ENCODE peak calls at places on chromosomes 6 and 20, in eight cellular contexts. J, G, S, F, H, K, P and E are unnamed samples.

GRCh38 chr20:23145281-23145700 is 59.2 kb upstream of the CD93 start:
- DNase-seq in J (no peak), G (peak), S (peak), F (no peak), H (no peak), K (no peak), P (no peak), E (no peak)

GRCh38 chr6:134707342-134707982 is 242.4 kb downstream of the ALDH8A1 start:
- DNase-seq in J (no peak), G (peak), S (no peak), F (no peak), H (no peak), K (no peak), P (no peak), E (no peak)

GRCh38 chr20:32537657-32538525 is 47.2 kb downstream of the NOL4L start:
- DNase-seq in J (no peak), G (no peak), S (no peak), F (peak), H (no peak), K (no peak), P (no peak), E (no peak)

GRCh38 chr20:21322921-21323321 is 19.8 kb downstream of the XRN2 start:
- DNase-seq in J (no peak), G (no peak), S (no peak), F (no peak), H (no peak), K (no peak), P (no peak), E (peak)

GRCh38 chr20:47727909-47728361 is 57.3 kb downstream of the SULF2 start:
- DNase-seq in J (no peak), G (no peak), S (no peak), F (no peak), H (no peak), K (peak), P (no peak), E (no peak)

GRCh38 chr6:101312652-101313051 is 80.9 kb upstream of the GRIK2 start:
- DNase-seq in J (no peak), G (no peak), S (no peak), F (no peak), H (no peak), K (no peak), P (no peak), E (no peak)

GRCh38 chr6:83958250-83958685 is 75.3 kb upstream of the MRAP2 start:
- DNase-seq in J (no peak), G (no peak), S (no peak), F (no peak), H (no peak), K (no peak), P (no peak), E (no peak)

GRCh38 chr20:18922898-18923297 is 109.3 kb downstream of the SCP2D1 start:
- DNase-seq in J (no peak), G (no peak), S (no peak), F (no peak), H (no peak), K (no peak), P (no peak), E (no peak)

GRCh38 chr20:64254571-64255360 is 782 bp upstream of the PCMTD2 start:
- DNase-seq in J (no peak), G (peak), S (no peak), F (no peak), H (no peak), K (no peak), P (no peak), E (no peak)

GRCh38 chr20:35601021-35601973 is 14.3 kb upstream of the SPAG4 start:
- DNase-seq in J (peak), G (no peak), S (peak), F (peak), H (peak), K (peak), P (no peak), E (peak)
- TF ChIP-seq CTCF in J (peak), G (no peak), S (peak), F (no peak), H (peak), K (peak), P (no peak), E (peak)

DNA sequence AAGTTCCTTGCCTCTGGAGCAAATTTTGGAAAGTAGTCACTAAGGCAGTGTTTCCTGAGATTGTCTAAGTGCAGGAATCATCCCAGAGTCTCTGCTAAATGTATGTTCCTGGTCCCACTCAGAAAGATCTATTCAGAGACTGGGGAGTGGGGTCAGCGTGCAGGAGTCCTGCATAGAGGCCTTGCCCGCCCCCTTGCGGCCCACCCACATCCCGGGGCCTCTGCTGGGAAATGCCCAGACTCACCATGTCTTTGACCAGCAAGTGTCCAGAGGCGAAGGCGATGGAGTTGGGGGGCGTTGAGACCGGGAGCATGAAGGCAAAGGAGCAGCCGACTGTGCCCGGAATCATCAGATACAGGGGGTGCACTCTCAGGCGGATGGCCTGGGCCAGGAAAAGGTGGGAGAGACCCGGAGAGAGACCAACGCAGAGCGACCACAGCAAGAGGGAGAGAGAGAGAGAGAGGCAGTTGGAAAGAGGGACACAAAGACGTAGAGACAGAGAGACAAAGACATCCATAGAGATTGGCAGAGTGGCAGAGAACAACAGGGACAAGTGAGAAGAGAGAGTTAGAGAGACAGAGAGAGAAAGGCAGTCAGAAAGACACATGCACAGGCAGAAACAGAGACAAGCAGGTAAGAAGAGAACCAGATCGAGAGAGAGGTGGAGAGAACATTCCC is 12.9 kb upstream of the OCSTAMP start:
- DNase-seq in J (no peak), G (no peak), S (no peak), F (peak), H (no peak), K (peak), P (no peak), E (no peak)
- TF ChIP-seq CTCF in J (no peak), G (no peak), S (no peak), F (no peak), H (no peak), K (no peak), P (no peak), E (no peak)

GRCh38 chr6:32847795-32848194 is 3.9 kb upstream of the PSMB8 start:
- DNase-seq in J (no peak), G (no peak), S (no peak), F (no peak), H (no peak), K (no peak), P (no peak), E (no peak)
- TF ChIP-seq CTCF in J (no peak), G (no peak), S (no peak), F (no peak), H (no peak), K (no peak), P (no peak), E (peak)

GRCh38 chr6:33812669-33813068 is 8.9 kb upstream of the MLN start:
- DNase-seq in J (peak), G (peak), S (no peak), F (peak), H (peak), K (peak), P (no peak), E (peak)
- TF ChIP-seq CTCF in J (peak), G (no peak), S (peak), F (no peak), H (no peak), K (peak), P (peak), E (no peak)

DNA sequence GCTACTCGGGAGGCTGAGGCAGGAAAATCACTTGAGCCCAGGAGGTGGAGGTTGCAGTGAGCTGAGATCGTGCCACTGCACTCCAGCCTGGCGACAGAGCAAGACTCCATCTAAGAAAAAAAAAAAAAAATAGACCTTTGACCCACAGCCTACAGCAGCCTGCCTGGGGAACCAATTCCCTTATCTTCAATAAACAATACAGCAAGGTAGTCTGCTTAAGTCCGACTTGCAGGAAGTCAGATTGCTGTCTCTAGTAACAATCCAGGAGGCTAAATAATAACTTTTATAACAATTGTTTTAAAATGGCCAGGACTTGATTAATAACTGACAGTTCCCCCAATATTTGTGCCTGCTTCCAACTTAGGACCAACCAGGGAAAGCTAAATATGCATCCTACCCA is 13.3 kb upstream of the HLA-DRA start:
- DNase-seq in J (no peak), G (no peak), S (no peak), F (no peak), H (no peak), K (no peak), P (no peak), E (no peak)
- TF ChIP-seq CTCF in J (no peak), G (no peak), S (no peak), F (no peak), H (no peak), K (no peak), P (no peak), E (no peak)

DNA sequence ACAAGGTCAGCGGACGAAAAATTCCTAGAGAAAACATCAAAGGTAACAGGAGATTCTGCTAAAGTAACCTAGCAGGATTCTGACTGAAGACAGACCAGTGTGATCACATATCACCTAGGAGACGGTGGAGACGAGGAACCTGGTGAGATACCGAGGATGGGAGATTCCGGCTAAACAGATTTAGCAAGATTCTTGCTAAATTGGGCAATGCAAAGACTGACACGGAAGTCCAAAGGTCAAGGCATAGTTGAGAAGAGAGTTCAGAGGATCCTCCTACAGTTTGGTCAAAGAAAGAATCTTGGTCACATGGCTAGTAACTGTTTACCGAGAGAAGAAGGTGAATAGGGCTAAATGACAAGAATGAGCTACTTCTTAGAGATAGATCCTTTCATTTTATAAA is 61.1 kb downstream of the TMEM170B start:
- DNase-seq in J (no peak), G (no peak), S (no peak), F (no peak), H (no peak), K (no peak), P (no peak), E (no peak)
- TF ChIP-seq CTCF in J (no peak), G (no peak), S (no peak), F (no peak), H (no peak), K (no peak), P (no peak), E (no peak)